ENCODE peak calls at places on chromosomes 16 and 17, in four cellular contexts. D is CD8-positive, alpha-beta T cell; Z is SK-N-SH; Y is cardiac muscle cell. T is an unnamed sample.
A peak's percentile ranks its signal among the peaks of the same experiment; 100 is the strongest.

GRCh38 chr17:68771867-68772515 is 170.8 kb upstream of the FAM20A start:
- DNase-seq in D (no peak), Z (peak; percentile 52), Y (peak; percentile 91), T (no peak)

GRCh38 chr17:12229315-12229714 is 208.6 kb downstream of the MAP2K4 start:
- DNase-seq in D (no peak), Z (no peak), Y (no peak), T (no peak)

GRCh38 chr16:86700396-86700945 is 122.1 kb downstream of the FOXL1 start:
- DNase-seq in D (no peak), Z (no peak), Y (no peak), T (no peak)

GRCh38 chr16:1323296-1324239 is 9.9 kb upstream of the BAIAP3 start:
- DNase-seq in D (no peak), Z (no peak), Y (no peak), T (no peak)

GRCh38 chr17:12457493-12457892 is 208.2 kb upstream of the MYOCD start:
- DNase-seq in D (no peak), Z (no peak), Y (no peak), T (no peak)

GRCh38 chr16:55643161-55643970 is 12.4 kb upstream of the SLC6A2 start:
- DNase-seq in D (no peak), Z (no peak), Y (peak; percentile 38), T (no peak)

GRCh38 chr17:45384047-45384799 is 48.4 kb downstream of the ARHGAP27 start:
- DNase-seq in D (no peak), Z (no peak), Y (peak; percentile 44), T (no peak)

GRCh38 chr16:11672206-11673090 is 4.2 kb downstream of the SNN start:
- DNase-seq in D (no peak), Z (no peak), Y (no peak), T (no peak)

GRCh38 chr16:66481081-66481942 is 54.2 kb downstream of the BEAN1 start:
- DNase-seq in D (no peak), Z (no peak), Y (no peak), T (no peak)

GRCh38 chr16:84159800-84160199 is 14.7 kb downstream of the DNAAF1 start:
- DNase-seq in D (no peak), Z (no peak), Y (no peak), T (no peak)

GRCh38 chr17:80842456-80843053 is 149.1 kb upstream of the CHMP6 start:
- DNase-seq in D (no peak), Z (no peak), Y (no peak), T (no peak)

GRCh38 chr17:36468903-36469635 is 17.4 kb upstream of the ZNHIT3 start:
- DNase-seq in D (no peak), Z (no peak), Y (no peak), T (no peak)

GRCh38 chr16:69040144-69040909 is 65.1 kb upstream of the HAS3 start:
- DNase-seq in D (no peak), Z (no peak), Y (peak; percentile 27), T (no peak)

GRCh38 chr17:75367312-75367711 is 38.2 kb downstream of the GRB2 start:
- DNase-seq in D (no peak), Z (no peak), Y (no peak), T (no peak)

GRCh38 chr16:25875956-25876608 is 184.3 kb downstream of the HS3ST4 start:
- DNase-seq in D (no peak), Z (no peak), Y (no peak), T (no peak)

GRCh38 chr17:59154721-59155438 is at the start of gene SKA2:
- DNase-seq in D (peak; percentile 93), Z (peak; percentile 85), Y (peak; percentile 100), T (peak; percentile 98)

GRCh38 chr17:82876602-82877391 is 37.0 kb upstream of the ZNF750 start:
- DNase-seq in D (no peak), Z (peak; percentile 88), Y (peak; percentile 81), T (peak; percentile 38)

GRCh38 chr17:3916013-3916696 is at the start of gene P2RX1:
- DNase-seq in D (no peak), Z (no peak), Y (peak; percentile 84), T (no peak)

GRCh38 chr17:78159575-78160158 is 8.7 kb upstream of the SYNGR2 start:
- DNase-seq in D (no peak), Z (no peak), Y (peak; percentile 77), T (no peak)

GRCh38 chr16:31476305-31477219 is 4.6 kb downstream of the TGFB1I1 start:
- DNase-seq in D (peak; percentile 78), Z (peak; percentile 59), Y (no peak), T (peak; percentile 49)

GRCh38 chr17:76900723-76901122 is 32.5 kb downstream of the MGAT5B start:
- DNase-seq in D (no peak), Z (no peak), Y (no peak), T (no peak)

GRCh38 chr17:55301521-55302406 is 37.0 kb downstream of the HLF start:
- DNase-seq in D (no peak), Z (no peak), Y (peak; percentile 51), T (no peak)

GRCh38 chr16:2799852-2800226 is 1.6 kb downstream of the PRSS41 start:
- DNase-seq in D (no peak), Z (no peak), Y (no peak), T (no peak)

GRCh38 chr17:42891539-42892152 is 9.0 kb upstream of the G6PC1 start:
- DNase-seq in D (no peak), Z (no peak), Y (no peak), T (no peak)

GRCh38 chr17:78144146-78144719 is 2.0 kb upstream of the C17orf99 start:
- DNase-seq in D (no peak), Z (peak; percentile 73), Y (peak; percentile 96), T (no peak)

GRCh38 chr17:17866897-17867296 is 30.1 kb upstream of the SREBF1 start:
- DNase-seq in D (no peak), Z (no peak), Y (no peak), T (no peak)

GRCh38 chr16:22635345-22635744 is 124.7 kb downstream of the NPIPB5 start:
- DNase-seq in D (no peak), Z (no peak), Y (no peak), T (no peak)

GRCh38 chr16:65005696-65006095 is 116.2 kb downstream of the CDH11 start:
- DNase-seq in D (no peak), Z (no peak), Y (no peak), T (no peak)

GRCh38 chr17:78360371-78361226 is 722 bp upstream of the SOCS3 start:
- DNase-seq in D (peak; percentile 79), Z (peak; percentile 97), Y (peak; percentile 92), T (peak; percentile 97)

GRCh38 chr16:57528499-57529323 is 7.7 kb downstream of the CCDC102A start:
- DNase-seq in D (no peak), Z (peak; percentile 29), Y (no peak), T (peak; percentile 58)

GRCh38 chr16:90047714-90048346 is 28.6 kb upstream of the DBNDD1 start:
- DNase-seq in D (no peak), Z (peak; percentile 94), Y (no peak), T (no peak)

GRCh38 chr16:67613808-67614207 is 31.1 kb upstream of the CARMIL2 start:
- DNase-seq in D (no peak), Z (no peak), Y (no peak), T (no peak)
- TF ChIP-seq CTCF in D (no peak), Z (peak; percentile 25), Y (no peak), T (peak; percentile 28)

GRCh38 chr16:27311897-27312303 is 1.9 kb upstream of the IL4R start:
- DNase-seq in D (no peak), Z (no peak), Y (no peak), T (no peak)
- TF ChIP-seq CTCF in D (no peak), Z (no peak), Y (no peak), T (no peak)

GRCh38 chr16:73739049-73739769 is 557.4 kb upstream of the PSMD7 start:
- DNase-seq in D (no peak), Z (no peak), Y (no peak), T (no peak)

GRCh38 chr16:73747328-73747727 is 549.3 kb upstream of the PSMD7 start:
- DNase-seq in D (no peak), Z (no peak), Y (no peak), T (no peak)

GRCh38 chr16:73746554-73746953 is 550.1 kb upstream of the PSMD7 start:
- DNase-seq in D (no peak), Z (no peak), Y (no peak), T (no peak)

GRCh38 chr16:73743665-73744496 is 552.7 kb upstream of the PSMD7 start:
- DNase-seq in D (no peak), Z (peak; percentile 44), Y (no peak), T (no peak)
- TF ChIP-seq CTCF in D (no peak), Z (peak; percentile 17), Y (no peak), T (peak; percentile 17)

GRCh38 chr17:16464641-16465312 is 27.2 kb downstream of the LRRC75A start:
- DNase-seq in D (no peak), Z (no peak), Y (no peak), T (no peak)

GRCh38 chr17:16464001-16464640 is 27.9 kb downstream of the LRRC75A start:
- DNase-seq in D (no peak), Z (peak; percentile 74), Y (no peak), T (no peak)

GRCh38 chr17:16461606-16461866 is 30.5 kb downstream of the LRRC75A start:
- DNase-seq in D (no peak), Z (no peak), Y (no peak), T (no peak)

GRCh38 chr17:16462070-16462864 is 29.7 kb downstream of the LRRC75A start:
- DNase-seq in D (no peak), Z (no peak), Y (no peak), T (no peak)

DNA sequence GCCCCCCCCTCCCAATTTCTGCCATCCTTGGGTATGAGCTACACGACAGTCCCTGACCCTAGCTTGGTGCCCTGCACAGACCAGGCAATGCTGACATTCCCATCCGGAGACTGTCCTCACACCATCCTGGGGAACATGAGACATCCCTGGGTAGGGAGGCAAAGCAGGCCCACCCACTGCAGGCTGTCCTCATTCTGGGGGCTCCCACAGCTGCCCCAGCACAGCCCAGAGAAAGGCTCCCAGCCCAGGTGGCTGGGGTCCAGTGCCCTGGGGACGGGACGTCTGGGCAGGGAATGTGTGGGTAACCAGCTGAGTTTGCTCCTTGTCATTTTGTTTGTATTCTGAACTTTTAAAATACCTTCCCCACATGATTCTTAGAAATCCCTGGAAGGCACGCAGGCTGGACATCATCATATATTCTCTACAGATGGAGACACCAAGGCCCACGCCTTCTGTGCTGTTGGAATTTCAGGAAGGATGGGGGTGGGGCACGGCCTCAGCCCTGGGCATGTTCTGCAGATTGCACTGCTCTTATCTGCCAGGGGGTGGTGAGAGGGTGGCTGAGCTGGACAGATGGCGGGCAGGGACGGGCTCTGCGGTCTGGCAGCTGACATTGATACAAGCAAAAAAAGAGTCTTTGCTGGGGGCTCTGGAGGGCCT is 28.5 kb downstream of the LRRC75A start:
- DNase-seq in D (no peak), Z (peak; percentile 95), Y (peak; percentile 73), T (no peak)
- TF ChIP-seq CTCF in D (no peak), Z (peak; percentile 42), Y (no peak), T (peak; percentile 15)